ENCODE peak calls at places on chromosomes 5 and 9, in nine cellular contexts. Q, K, V, F, I, D, X, Y and S are unnamed samples.

GRCh38 chr9:102456562-102456961 is 538.6 kb upstream of the CYLC2 start:
- DNase-seq in Y (no peak), K (no peak), X (no peak), I (no peak), D (no peak), Q (no peak), F (no peak), V (no peak), S (no peak)

GRCh38 chr5:157603333-157604190 is 28.0 kb upstream of the ADAM19 start:
- DNase-seq in F (no peak), X (peak), Q (no peak), V (no peak), D (no peak), K (no peak), I (no peak), Y (no peak), S (peak)

GRCh38 chr9:97473717-97474116 is 27.7 kb upstream of the TMOD1 start:
- DNase-seq in K (no peak), Q (no peak), Y (no peak), F (no peak), D (no peak), V (no peak), I (no peak), X (no peak), S (no peak)

GRCh38 chr5:93649234-93649900 is 66.3 kb downstream of the NR2F1 start:
- DNase-seq in I (no peak), X (no peak), D (no peak), K (no peak), Y (no peak), Q (no peak), V (no peak), F (no peak), S (no peak)

GRCh38 chr9:13841801-13842462 is 472.0 kb downstream of the NFIB start:
- DNase-seq in Q (no peak), V (no peak), X (no peak), Y (no peak), K (no peak), F (no peak), I (no peak), D (peak), S (no peak)

GRCh38 chr9:37187713-37188439 is 67.5 kb downstream of the ZCCHC7 start:
- DNase-seq in V (no peak), F (no peak), I (no peak), Q (no peak), K (peak), D (no peak), X (no peak), Y (no peak), S (peak)

GRCh38 chr9:134320916-134321570 is 5.2 kb upstream of the RXRA start:
- DNase-seq in F (peak), Y (peak), D (no peak), I (peak), V (no peak), Q (no peak), K (no peak), X (no peak), S (no peak)

GRCh38 chr9:131627326-131627845 is 82.1 kb downstream of the PRRT1B start:
- DNase-seq in Q (no peak), D (no peak), I (no peak), Y (no peak), F (no peak), X (no peak), V (no peak), K (no peak), S (no peak)

GRCh38 chr5:173826179-173826920 is 61.8 kb upstream of the CPEB4 start:
- DNase-seq in K (no peak), F (no peak), X (no peak), V (no peak), Y (no peak), D (no peak), Q (no peak), I (no peak), S (no peak)

GRCh38 chr5:132265336-132266030 is 8.0 kb downstream of the PDLIM4 start:
- DNase-seq in V (no peak), K (peak), Y (peak), X (peak), I (no peak), Q (peak), F (no peak), D (peak), S (no peak)

GRCh38 chr5:14749579-14750091 is 85.1 kb downstream of the OTULIN start:
- DNase-seq in Y (no peak), F (no peak), Q (no peak), D (no peak), K (no peak), I (no peak), X (peak), V (no peak), S (no peak)

GRCh38 chr9:24434183-24434582 is 111.5 kb downstream of the IZUMO3 start:
- DNase-seq in Y (no peak), D (no peak), K (no peak), F (no peak), Q (no peak), V (no peak), X (peak), I (no peak), S (no peak)

GRCh38 chr5:148685520-148686134 is 31.3 kb upstream of the HTR4 start:
- DNase-seq in Y (no peak), V (no peak), I (no peak), Q (no peak), F (no peak), D (no peak), K (no peak), X (no peak), S (no peak)

GRCh38 chr9:14466429-14466818 is 152.5 kb upstream of the NFIB start:
- DNase-seq in I (no peak), Y (no peak), D (no peak), K (no peak), V (no peak), X (no peak), Q (no peak), F (peak), S (no peak)

GRCh38 chr5:83608122-83608521 is 112.5 kb downstream of the HAPLN1 start:
- DNase-seq in Q (peak), F (peak), K (peak), V (peak), X (peak), D (peak), I (no peak), Y (no peak), S (no peak)

GRCh38 chr9:6716766-6717165 is 41.0 kb upstream of the KDM4C start:
- DNase-seq in I (no peak), Y (no peak), K (no peak), F (no peak), D (no peak), Q (no peak), X (no peak), V (no peak), S (no peak)

GRCh38 chr9:93111371-93112115 is 15.5 kb downstream of the CARD19 start:
- DNase-seq in Y (peak), X (peak), Q (no peak), F (no peak), V (no peak), D (no peak), K (no peak), I (peak), S (no peak)

GRCh38 chr9:26310294-26310693 is 582.3 kb downstream of the CAAP1 start:
- DNase-seq in K (no peak), V (no peak), I (no peak), D (no peak), Y (no peak), F (no peak), X (peak), Q (no peak), S (no peak)

GRCh38 chr5:72268753-72269410 is 51.2 kb downstream of the MRPS27 start:
- DNase-seq in Y (no peak), X (peak), I (no peak), V (peak), K (peak), F (peak), D (no peak), Q (peak), S (peak)

GRCh38 chr9:122206118-122207046 is 22.4 kb downstream of the LHX6 start:
- DNase-seq in Q (no peak), K (no peak), V (no peak), F (no peak), Y (no peak), I (no peak), X (peak), D (no peak), S (no peak)

GRCh38 chr5:168607946-168608345 is 28.8 kb upstream of the PANK3 start:
- DNase-seq in K (no peak), D (no peak), Y (no peak), F (no peak), Q (no peak), V (no peak), X (no peak), I (no peak), S (peak)

DNA sequence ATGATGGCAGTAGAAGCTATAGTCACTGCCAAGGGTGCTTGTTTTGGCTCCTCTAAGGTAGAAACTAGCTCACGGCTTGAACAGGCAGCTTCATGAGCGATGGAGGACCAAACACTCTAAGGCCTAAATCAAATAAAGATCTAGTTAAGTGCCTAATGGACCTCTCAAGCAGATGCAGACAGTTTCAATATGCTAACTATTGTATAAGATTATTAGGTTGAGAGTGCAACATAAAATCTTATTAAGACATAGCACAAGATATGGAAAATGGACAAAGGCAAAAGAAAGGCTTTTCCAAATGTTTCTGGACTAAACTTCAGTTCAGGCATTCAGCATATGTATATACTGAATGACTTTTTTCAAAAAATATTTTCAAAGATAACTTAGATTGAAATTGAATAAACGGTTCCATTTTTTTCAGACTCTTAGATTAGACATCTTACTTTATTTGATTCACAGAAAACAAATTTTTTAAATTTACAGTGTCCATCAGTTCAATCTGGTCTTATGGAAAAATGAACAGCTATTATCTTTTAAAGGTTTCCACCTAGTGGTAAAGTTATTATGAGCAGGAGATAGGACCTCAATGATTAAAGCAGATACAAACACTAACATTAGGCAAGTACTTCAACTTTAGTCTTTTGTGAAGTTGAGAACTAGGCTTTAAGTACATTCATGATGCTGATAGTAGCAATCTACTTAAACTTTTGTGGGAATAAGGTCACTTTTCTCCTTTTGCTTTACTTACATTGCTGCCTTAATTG is 1167.7 kb downstream of the MAT2B start:
- DNase-seq in K (no peak), V (no peak), Q (no peak), I (no peak), D (no peak), X (peak), Y (no peak), F (no peak), S (no peak)
- TF ChIP-seq CTCF in K (no peak), V (peak), Q (no peak), I (peak), D (peak), X (peak), Y (no peak), F (peak), S (no peak)

GRCh38 chr9:89719202-89719601 is 114.4 kb downstream of the GADD45G start:
- DNase-seq in K (no peak), I (no peak), Y (no peak), V (no peak), F (no peak), Q (no peak), X (peak), D (no peak), S (no peak)
- TF ChIP-seq CTCF in K (no peak), I (no peak), Y (no peak), V (no peak), F (no peak), Q (no peak), X (no peak), D (no peak), S (no peak)

DNA sequence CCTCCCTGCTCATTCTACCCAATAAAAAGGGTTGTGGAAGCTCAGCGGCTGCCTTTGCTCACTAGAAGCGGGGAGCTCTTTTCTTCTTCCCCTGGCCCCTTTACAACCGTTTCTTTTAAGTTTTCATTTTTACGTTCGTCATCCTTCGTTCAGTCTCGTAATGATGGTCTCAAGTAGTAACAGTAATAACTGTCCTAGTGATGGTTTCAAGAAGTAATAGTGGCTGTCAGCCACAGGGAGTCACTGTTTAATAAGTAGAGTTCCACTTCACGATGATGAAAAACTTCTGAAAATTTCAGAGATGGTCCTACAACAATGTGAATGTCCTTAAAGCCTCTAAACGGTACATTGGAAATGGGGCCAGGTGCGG is 6.2 kb downstream of the UGT3A2 start:
- DNase-seq in Q (no peak), K (no peak), Y (no peak), I (no peak), V (no peak), F (no peak), X (no peak), D (no peak), S (no peak)
- TF ChIP-seq CTCF in Q (no peak), K (no peak), Y (no peak), I (no peak), V (peak), F (peak), X (no peak), D (peak), S (no peak)

GRCh38 chr9:136092741-136093140 is 2.3 kb downstream of the NACC2 start:
- DNase-seq in V (no peak), F (peak), X (no peak), K (no peak), I (no peak), Q (no peak), D (no peak), Y (no peak), S (no peak)
- TF ChIP-seq CTCF in V (no peak), F (peak), X (no peak), K (no peak), I (no peak), Q (no peak), D (peak), Y (no peak), S (no peak)

GRCh38 chr9:125706661-125707539 is at the start of gene MAPKAP1:
- DNase-seq in D (peak), F (peak), X (peak), Q (peak), Y (peak), K (peak), I (peak), V (peak), S (peak)
- TF ChIP-seq CTCF in D (no peak), F (no peak), X (no peak), Q (no peak), Y (no peak), K (no peak), I (no peak), V (no peak), S (no peak)

GRCh38 chr9:129362287-129363098 is 184.4 kb upstream of the IER5L start:
- DNase-seq in V (no peak), Q (no peak), K (peak), Y (no peak), D (peak), I (peak), F (no peak), X (peak), S (no peak)
- TF ChIP-seq CTCF in V (peak), Q (no peak), K (no peak), Y (no peak), D (peak), I (no peak), F (peak), X (peak), S (no peak)

DNA sequence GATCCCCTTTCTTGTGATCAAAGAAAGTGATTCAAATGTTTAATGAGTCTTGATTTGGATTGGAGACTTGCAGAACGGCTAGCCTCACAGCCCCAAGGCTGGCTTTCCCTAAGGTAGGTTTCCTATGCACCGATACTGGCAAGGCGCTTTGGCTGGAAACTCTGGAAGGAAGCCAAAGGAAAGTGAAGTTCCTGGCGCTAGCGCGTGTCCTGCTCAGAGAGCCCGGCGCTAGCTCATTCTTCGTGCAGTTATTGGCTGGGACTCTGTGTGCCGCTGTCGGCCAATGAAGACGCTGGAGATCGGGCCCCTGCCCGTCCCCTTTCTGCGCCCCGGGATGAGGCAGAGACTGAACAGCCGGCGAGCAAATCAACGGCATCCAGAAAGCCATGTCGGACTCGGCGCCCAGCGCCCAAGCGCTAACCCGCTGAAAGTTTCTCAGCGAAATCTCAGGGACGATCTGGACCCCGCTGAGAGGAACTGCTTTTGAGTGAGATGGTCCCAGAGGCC is at the start of gene PCDHGC3:
- DNase-seq in Q (peak), Y (peak), V (peak), I (peak), X (peak), F (peak), D (peak), K (peak), S (peak)
- TF ChIP-seq CTCF in Q (peak), Y (peak), V (no peak), I (peak), X (peak), F (peak), D (peak), K (peak), S (peak)

GRCh38 chr5:139419793-139420192 is 15.9 kb upstream of the SPATA24 start:
- DNase-seq in K (no peak), Y (no peak), I (no peak), D (no peak), X (no peak), V (no peak), Q (no peak), F (peak), S (no peak)
- TF ChIP-seq CTCF in K (no peak), Y (no peak), I (no peak), D (no peak), X (no peak), V (no peak), Q (no peak), F (no peak), S (no peak)